ENCODE peak calls at places on chromosomes 7 and 10, in nine cellular contexts. M is K562, Z is stomach, Q is uterus, J is suprapubic skin, N is A549, C is right lobe of liver, X is IMR-90, V is body of pancreas. R is an unnamed sample.

GRCh38 chr10:59064116-59064707 is 112.2 kb upstream of the PHYHIPL start:
- DNase-seq in M (no peak), Z (no peak), Q (no peak), J (no peak), N (no peak), C (no peak), X (no peak), V (no peak), R (no peak)

GRCh38 chr10:105691811-105692210 is 1050.7 kb downstream of the SORCS3 start:
- DNase-seq in M (no peak), Z (no peak), Q (no peak), J (no peak), N (peak; percentile 13), C (no peak), X (no peak), V (no peak), R (no peak)

GRCh38 chr7:107865956-107866775 is 24.8 kb upstream of the DLD start:
- DNase-seq in M (no peak), Z (no peak), Q (no peak), J (no peak), N (no peak), C (no peak), X (no peak), V (no peak), R (no peak)

GRCh38 chr7:34846976-34847375 is 189.0 kb downstream of the NPSR1 start:
- DNase-seq in M (no peak), Z (no peak), Q (no peak), J (no peak), N (no peak), C (no peak), X (no peak), V (no peak), R (no peak)

GRCh38 chr10:30775779-30776591 is 146.4 kb upstream of the LYZL2 start:
- DNase-seq in M (no peak), Z (no peak), Q (no peak), J (no peak), N (no peak), C (no peak), X (peak; percentile 95), V (no peak), R (no peak)

GRCh38 chr10:103226011-103226410 is 19.7 kb upstream of the RPEL1 start:
- DNase-seq in M (no peak), Z (no peak), Q (no peak), J (no peak), N (no peak), C (no peak), X (no peak), V (no peak), R (no peak)

GRCh38 chr7:33604015-33604414 is 301.3 kb upstream of the BMPER start:
- DNase-seq in M (no peak), Z (no peak), Q (no peak), J (no peak), N (no peak), C (no peak), X (peak; percentile 15), V (no peak), R (no peak)

GRCh38 chr10:132861884-132862461 is 76.0 kb upstream of the NKX6-2 start:
- DNase-seq in M (no peak), Z (no peak), Q (peak; percentile 10), J (peak; percentile 79), N (no peak), C (peak; percentile 10), X (no peak), V (peak; percentile 3), R (no peak)

GRCh38 chr10:128062837-128063563 is 63.2 kb downstream of the MKI67 start:
- DNase-seq in M (no peak), Z (no peak), Q (no peak), J (peak; percentile 78), N (no peak), C (no peak), X (no peak), V (no peak), R (no peak)

GRCh38 chr7:5693529-5693928 is 87.9 kb downstream of the RNF216 start:
- DNase-seq in M (no peak), Z (no peak), Q (no peak), J (no peak), N (peak; percentile 67), C (no peak), X (peak; percentile 76), V (no peak), R (peak; percentile 82)

GRCh38 chr7:5694221-5694754 is 87.2 kb downstream of the RNF216 start:
- DNase-seq in M (no peak), Z (no peak), Q (peak; percentile 67), J (no peak), N (no peak), C (no peak), X (peak; percentile 97), V (no peak), R (no peak)

GRCh38 chr7:5696346-5697100 is 84.9 kb downstream of the RNF216 start:
- DNase-seq in M (no peak), Z (no peak), Q (no peak), J (no peak), N (no peak), C (no peak), X (no peak), V (no peak), R (no peak)

GRCh38 chr7:5695709-5696345 is 85.6 kb downstream of the RNF216 start:
- DNase-seq in M (no peak), Z (no peak), Q (peak; percentile 48), J (no peak), N (no peak), C (no peak), X (peak; percentile 84), V (peak; percentile 34), R (no peak)

DNA sequence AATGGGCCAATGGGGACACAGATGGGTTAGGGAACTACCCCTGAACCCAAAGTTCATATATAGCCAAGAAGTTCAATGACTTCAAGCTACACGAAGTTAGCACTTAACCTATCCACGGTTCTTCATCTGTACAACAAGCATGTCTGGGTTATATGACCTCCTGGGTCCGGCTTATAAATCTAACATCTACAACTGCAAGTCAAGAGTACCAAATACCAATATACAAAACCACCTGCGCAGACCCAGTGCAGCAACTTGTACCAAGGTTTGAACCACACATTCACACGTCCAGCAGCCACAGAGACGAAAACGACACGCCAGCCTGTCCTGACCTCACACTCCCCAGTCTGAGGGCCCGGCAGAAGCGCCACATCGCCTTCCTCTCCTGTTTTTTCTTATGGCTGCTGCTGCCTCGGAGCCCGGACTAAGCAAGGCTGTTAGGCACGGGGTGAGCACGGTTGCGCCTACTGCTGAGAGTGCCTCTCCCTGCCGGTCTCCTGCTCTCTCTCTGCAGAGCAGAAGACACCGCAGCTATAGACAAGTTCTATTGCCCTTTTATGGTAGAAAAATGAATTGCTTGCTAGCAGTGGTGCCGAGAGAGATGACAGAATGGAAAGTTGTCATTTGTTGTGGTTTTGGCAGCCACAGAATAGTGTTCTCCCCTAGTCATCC is 86.3 kb downstream of the RNF216 start:
- DNase-seq in M (no peak), Z (no peak), Q (peak; percentile 60), J (no peak), N (no peak), C (no peak), X (peak; percentile 89), V (no peak), R (no peak)
- TF ChIP-seq POLR2A in M (no peak), Z (peak; percentile 9), Q (peak; percentile 58), J (no peak), N (no peak), C (peak; percentile 17), X (peak; percentile 85), V (no peak), R (no peak)

DNA sequence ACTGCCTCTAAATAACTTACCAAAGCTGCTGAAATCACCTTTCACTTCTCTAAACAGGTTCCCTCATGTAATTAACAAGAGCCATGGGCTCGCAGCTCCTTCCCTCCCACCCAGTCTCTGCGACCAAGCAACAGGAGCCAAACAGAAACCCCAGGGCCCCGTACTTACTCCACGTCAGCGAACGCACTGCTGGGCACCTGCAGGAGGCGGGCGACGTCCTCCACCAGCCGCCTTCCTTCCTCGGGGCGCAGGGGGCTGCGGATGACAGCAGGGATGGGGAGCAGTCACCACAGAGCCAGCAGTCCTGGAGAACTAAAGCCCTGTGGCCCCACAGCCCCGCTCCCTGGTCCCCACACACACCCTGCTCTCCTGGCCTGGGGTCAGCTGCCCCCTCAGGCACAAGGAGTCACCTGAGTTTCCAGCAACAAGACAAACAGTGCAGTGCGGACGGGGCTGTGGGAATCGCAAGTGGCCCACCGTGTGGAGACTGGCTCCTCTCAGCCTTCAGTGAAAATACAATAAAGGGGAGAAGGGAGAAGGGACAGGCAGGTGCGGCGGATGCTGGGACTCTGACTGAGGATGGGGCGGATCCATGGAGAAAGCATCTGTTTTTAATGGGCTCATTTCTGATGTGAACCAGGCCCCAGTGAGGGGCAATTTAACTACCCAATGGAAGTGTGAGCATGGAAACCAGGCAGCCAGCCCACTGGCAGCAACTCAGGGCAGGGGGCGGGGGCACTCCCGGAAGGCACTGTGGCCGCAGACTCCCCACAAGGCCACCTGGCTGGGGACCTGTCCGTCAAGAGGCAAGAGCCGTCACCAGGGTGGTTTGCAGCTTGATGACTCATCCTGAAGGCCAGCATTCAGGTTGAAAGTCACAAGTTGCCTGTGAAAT is 476.7 kb downstream of the PTPRN2 start:
- DNase-seq in M (no peak), Z (peak; percentile 21), Q (no peak), J (peak; percentile 69), N (no peak), C (no peak), X (no peak), V (no peak), R (no peak)
- H3K9me3 ChIP-seq in M (peaks cover 6% of the 10 kb centered on the region), Z (no peaks in the 10 kb centered on the region), Q (no peaks in the 10 kb centered on the region), J (peaks cover 9% of the 10 kb centered on the region), N (peaks cover 16% of the 10 kb centered on the region), C (no peaks in the 10 kb centered on the region), X (peaks cover 78% of the 10 kb centered on the region), V (no peaks in the 10 kb centered on the region), R (no peaks in the 10 kb centered on the region)

GRCh38 chr10:87827681-87828080 is 9.7 kb upstream of the ATAD1 start:
- DNase-seq in M (no peak), Z (no peak), Q (no peak), J (no peak), N (no peak), C (no peak), X (no peak), V (no peak), R (no peak)
- TF ChIP-seq POLR2A in M (no peak), Z (no peak), Q (no peak), J (no peak), N (no peak), C (no peak), X (no peak), V (no peak), R (no peak)

GRCh38 chr10:123496336-123496735 is 169.8 kb upstream of the GPR26 start:
- DNase-seq in M (no peak), Z (no peak), Q (no peak), J (no peak), N (no peak), C (no peak), X (no peak), V (no peak), R (no peak)

GRCh38 chr10:123494409-123494808 is 171.7 kb upstream of the GPR26 start:
- DNase-seq in M (no peak), Z (no peak), Q (no peak), J (no peak), N (no peak), C (no peak), X (no peak), V (no peak), R (no peak)

GRCh38 chr10:123501148-123501547 is 165.0 kb upstream of the GPR26 start:
- DNase-seq in M (no peak), Z (no peak), Q (no peak), J (no peak), N (no peak), C (no peak), X (no peak), V (no peak), R (no peak)

GRCh38 chr10:123491692-123492415 is 174.3 kb upstream of the GPR26 start:
- DNase-seq in M (no peak), Z (no peak), Q (no peak), J (no peak), N (no peak), C (no peak), X (no peak), V (no peak), R (no peak)

GRCh38 chr10:123496996-123497660 is 169.0 kb upstream of the GPR26 start:
- DNase-seq in M (no peak), Z (no peak), Q (no peak), J (no peak), N (no peak), C (no peak), X (no peak), V (no peak), R (no peak)
- H3K9me3 ChIP-seq in M (no peaks in the 10 kb centered on the region), Z (no peaks in the 10 kb centered on the region), Q (no peaks in the 10 kb centered on the region), J (no peaks in the 10 kb centered on the region), N (no peaks in the 10 kb centered on the region), C (no peaks in the 10 kb centered on the region), X (peaks cover 36% of the 10 kb centered on the region), V (no peaks in the 10 kb centered on the region), R (no peaks in the 10 kb centered on the region)